ENCODE peak calls at places on chromosomes 5 and 9, in nine cellular contexts. R is A549, I is epithelial cell of esophagus, O is fibroblast of mammary gland, W is neural progenitor cell, K is HepG2, H is H1, A is BE2C, P is breast epithelium. F is an unnamed sample.

GRCh38 chr5:73333944-73334703 is 114.5 kb downstream of the FOXD1 start:
- DNase-seq in R (no peak), I (no peak), O (no peak), W (no peak), K (no peak), H (no peak), A (no peak), P (no peak), F (no peak)

GRCh38 chr5:68187268-68188055 is 28.1 kb upstream of the PIK3R1 start:
- DNase-seq in R (no peak), I (no peak), O (no peak), W (peak), K (no peak), H (peak), A (no peak), P (no peak), F (no peak)

GRCh38 chr5:32776203-32776602 is 65.1 kb downstream of the NPR3 start:
- DNase-seq in R (no peak), I (no peak), O (no peak), W (no peak), K (no peak), H (no peak), A (no peak), P (no peak), F (no peak)

GRCh38 chr9:111231801-111232580 is 98.0 kb downstream of the OR2K2 start:
- DNase-seq in R (no peak), I (no peak), O (no peak), W (peak), K (no peak), H (no peak), A (peak), P (no peak), F (no peak)

GRCh38 chr5:107671742-107672211 is 1.0 kb upstream of the EFNA5 start:
- DNase-seq in R (peak), I (peak), O (peak), W (peak), K (no peak), H (no peak), A (peak), P (no peak), F (peak)

GRCh38 chr5:96433066-96433447 is at the start of gene PCSK1:
- DNase-seq in R (no peak), I (no peak), O (peak), W (peak), K (no peak), H (no peak), A (peak), P (no peak), F (no peak)

GRCh38 chr5:51225671-51226419 is 157.4 kb upstream of the ISL1 start:
- DNase-seq in R (no peak), I (peak), O (no peak), W (peak), K (no peak), H (no peak), A (peak), P (no peak), F (no peak)

GRCh38 chr5:83146441-83146840 is 69.1 kb downstream of the XRCC4 start:
- DNase-seq in R (no peak), I (no peak), O (no peak), W (no peak), K (no peak), H (no peak), A (no peak), P (no peak), F (no peak)

GRCh38 chr5:62340392-62340791 is 34.4 kb downstream of the KIF2A start:
- DNase-seq in R (peak), I (peak), O (peak), W (peak), K (peak), H (no peak), A (no peak), P (no peak), F (no peak)

GRCh38 chr5:176408590-176408989 is 7.7 kb downstream of the CLTB start:
- DNase-seq in R (no peak), I (no peak), O (no peak), W (no peak), K (no peak), H (no peak), A (no peak), P (no peak), F (no peak)

GRCh38 chr9:99593621-99594020 is 228.1 kb upstream of the NR4A3 start:
- DNase-seq in R (no peak), I (peak), O (no peak), W (no peak), K (no peak), H (no peak), A (no peak), P (no peak), F (no peak)

GRCh38 chr5:168877132-168877895 is 298.1 kb upstream of the PANK3 start:
- DNase-seq in R (no peak), I (no peak), O (no peak), W (peak), K (peak), H (no peak), A (no peak), P (no peak), F (no peak)

GRCh38 chr9:133990366-133991210 is 1.5 kb downstream of the VAV2 start:
- DNase-seq in R (peak), I (peak), O (peak), W (peak), K (peak), H (no peak), A (peak), P (no peak), F (peak)

GRCh38 chr9:136943291-136944093 is 1.0 kb downstream of the FBXW5 start:
- DNase-seq in R (no peak), I (peak), O (peak), W (peak), K (no peak), H (no peak), A (peak), P (no peak), F (peak)

GRCh38 chr9:24545285-24545684 is 412 bp downstream of the IZUMO3 start:
- DNase-seq in R (no peak), I (no peak), O (no peak), W (peak), K (no peak), H (no peak), A (no peak), P (no peak), F (no peak)

GRCh38 chr5:6868170-6868569 is 154.9 kb downstream of the TENT4A start:
- DNase-seq in R (no peak), I (no peak), O (no peak), W (no peak), K (no peak), H (no peak), A (no peak), P (no peak), F (no peak)

GRCh38 chr5:113081881-113082546 is 105.4 kb downstream of the DCP2 start:
- DNase-seq in R (no peak), I (peak), O (peak), W (no peak), K (no peak), H (no peak), A (no peak), P (no peak), F (no peak)

GRCh38 chr5:152638996-152639552 is 234.0 kb upstream of the NMUR2 start:
- DNase-seq in R (no peak), I (no peak), O (peak), W (no peak), K (no peak), H (no peak), A (no peak), P (no peak), F (no peak)

GRCh38 chr5:150333400-150333799 is 24.1 kb upstream of the TCOF1 start:
- DNase-seq in R (no peak), I (no peak), O (no peak), W (no peak), K (no peak), H (no peak), A (no peak), P (no peak), F (no peak)

GRCh38 chr5:179284751-179285191 is 60.5 kb downstream of the ADAMTS2 start:
- DNase-seq in R (no peak), I (no peak), O (peak), W (no peak), K (no peak), H (no peak), A (peak), P (no peak), F (no peak)

GRCh38 chr9:134832471-134832870 is 48.1 kb upstream of the FCN2 start:
- DNase-seq in R (no peak), I (no peak), O (no peak), W (no peak), K (no peak), H (no peak), A (no peak), P (no peak), F (no peak)

GRCh38 chr9:127876764-127877562 is 512 bp downstream of the AK1 start:
- DNase-seq in R (no peak), I (no peak), O (no peak), W (no peak), K (no peak), H (no peak), A (no peak), P (no peak), F (no peak)

DNA sequence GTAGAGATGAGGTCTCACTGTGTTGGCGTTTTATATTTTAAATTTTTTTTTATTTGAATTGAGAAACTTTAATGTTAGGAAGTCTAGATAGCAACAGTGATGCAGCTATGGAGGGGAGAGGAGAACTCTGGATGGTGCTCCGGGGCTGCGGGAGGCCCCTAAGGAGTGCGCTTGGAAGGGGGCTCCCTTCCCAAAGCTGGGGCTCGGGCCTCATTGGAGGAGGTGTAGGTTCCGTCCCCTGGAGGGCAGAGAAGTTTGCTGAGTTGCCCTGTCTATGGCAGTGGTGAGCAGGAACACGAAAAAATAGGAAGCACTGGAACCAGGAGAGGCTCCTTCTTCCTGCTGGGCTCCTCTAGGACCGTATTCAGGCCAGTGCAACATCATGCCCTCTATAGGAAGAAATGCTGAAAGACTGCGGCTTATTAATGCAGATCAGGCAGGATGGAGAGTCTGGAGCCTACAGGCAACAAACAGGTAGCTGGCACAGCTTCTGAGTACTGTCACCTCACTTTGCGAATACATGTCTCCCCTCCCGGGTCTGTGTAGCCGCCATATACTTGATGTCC is 16.1 kb downstream of the AHRR start:
- DNase-seq in R (peak), I (peak), O (no peak), W (peak), K (peak), H (no peak), A (no peak), P (no peak), F (no peak)
- TF ChIP-seq CTCF in R (peak), I (peak), O (peak), W (peak), K (peak), H (peak), A (peak), P (no peak), F (no peak)

DNA sequence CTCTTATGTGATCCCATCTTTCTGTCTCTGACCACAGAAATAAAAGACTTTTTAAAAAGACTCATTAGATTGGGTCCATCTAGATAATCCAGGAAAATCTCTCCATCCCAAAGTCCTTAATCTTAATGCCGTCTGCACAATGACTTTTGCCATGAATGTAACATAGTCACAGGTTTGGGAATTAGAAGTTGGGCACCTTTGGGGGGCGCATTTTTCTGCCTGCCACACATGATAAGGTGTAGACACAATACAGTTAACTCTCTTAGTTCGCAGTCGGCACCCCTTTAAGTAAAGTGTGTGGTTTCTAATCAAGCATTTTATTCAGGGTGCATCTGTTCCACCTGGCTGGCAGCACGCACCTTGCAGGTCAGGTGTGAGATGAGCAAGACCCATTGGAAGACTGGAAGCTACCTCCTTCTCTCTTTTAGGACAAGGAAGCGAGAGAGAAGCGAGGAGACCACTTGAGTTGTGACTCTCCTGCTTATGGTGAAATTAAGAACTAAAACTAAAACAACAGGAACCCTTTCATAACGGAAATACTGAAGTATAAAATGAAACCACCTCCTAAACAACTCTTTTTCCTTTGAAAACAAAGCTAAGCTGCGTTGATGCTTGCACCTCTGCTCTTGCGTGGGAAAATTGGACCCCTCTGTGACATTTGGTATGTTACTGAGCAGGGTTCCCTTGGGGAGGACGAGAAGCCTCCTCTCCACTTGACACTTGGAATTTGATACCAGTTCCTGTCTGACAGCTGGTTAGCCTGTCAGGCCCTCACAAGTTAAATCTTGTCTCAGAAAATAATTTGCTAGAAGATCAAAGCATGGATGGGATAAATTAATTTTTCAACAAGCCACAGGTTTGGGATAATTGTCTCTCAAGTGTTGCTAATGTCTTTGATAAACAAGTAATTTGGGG is 304.6 kb upstream of the DMRT1 start:
- DNase-seq in R (no peak), I (peak), O (no peak), W (no peak), K (no peak), H (no peak), A (no peak), P (no peak), F (no peak)
- H3K4me3 ChIP-seq in R (no peak), I (no peak), O (no peak), W (no peak), K (no peak), H (no peak), A (no peak), P (no peak), F (no peak)

GRCh38 chr9:96025995-96026572 is 150.6 kb downstream of the ERCC6L2 start:
- DNase-seq in R (no peak), I (no peak), O (no peak), W (peak), K (no peak), H (peak), A (peak), P (no peak), F (no peak)
- TF ChIP-seq CTCF in R (no peak), I (no peak), O (peak), W (peak), K (peak), H (peak), A (peak), P (no peak), F (no peak)

GRCh38 chr9:91485006-91485405 is 61.4 kb upstream of the NFIL3 start:
- DNase-seq in R (no peak), I (no peak), O (no peak), W (no peak), K (no peak), H (no peak), A (no peak), P (no peak), F (no peak)

GRCh38 chr9:91486699-91487497 is 63.3 kb upstream of the NFIL3 start:
- DNase-seq in R (no peak), I (no peak), O (peak), W (no peak), K (no peak), H (no peak), A (no peak), P (no peak), F (no peak)

GRCh38 chr9:91483835-91484234 is 60.2 kb upstream of the NFIL3 start:
- DNase-seq in R (no peak), I (no peak), O (no peak), W (no peak), K (no peak), H (no peak), A (no peak), P (no peak), F (no peak)

GRCh38 chr9:91481971-91482370 is 58.3 kb upstream of the NFIL3 start:
- DNase-seq in R (no peak), I (no peak), O (no peak), W (no peak), K (no peak), H (no peak), A (no peak), P (no peak), F (no peak)

DNA sequence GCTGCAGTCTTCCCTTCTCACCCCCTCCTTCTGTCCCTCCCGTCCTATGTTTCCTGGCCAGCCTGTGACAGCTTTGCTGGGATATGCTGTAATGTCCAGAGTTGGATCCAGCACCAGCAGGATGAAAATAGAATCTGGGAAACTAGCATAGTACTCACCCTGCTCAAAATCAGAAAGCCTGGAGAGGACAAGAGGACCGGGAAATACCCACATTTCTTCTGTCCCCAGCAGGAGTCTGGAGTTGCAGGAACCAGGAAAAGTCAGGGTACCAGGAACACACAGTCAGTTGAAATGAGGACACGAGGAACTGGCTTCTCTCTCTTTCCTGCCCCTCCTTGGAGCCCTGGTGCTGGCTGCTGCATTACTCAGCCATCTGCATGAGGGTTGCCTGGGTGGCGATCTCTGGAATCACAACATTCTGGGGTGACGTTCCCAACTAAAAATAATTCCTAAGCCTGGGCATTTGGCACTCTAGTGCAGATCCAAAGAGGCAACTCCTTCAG is 59.6 kb upstream of the NFIL3 start:
- DNase-seq in R (no peak), I (no peak), O (peak), W (no peak), K (no peak), H (no peak), A (no peak), P (no peak), F (no peak)
- H3K4me3 ChIP-seq in R (no peak), I (no peak), O (no peak), W (no peak), K (no peak), H (no peak), A (no peak), P (no peak), F (peak)

GRCh38 chr5:14209836-14210235 is 66.7 kb downstream of the TRIO start:
- DNase-seq in R (no peak), I (no peak), O (no peak), W (no peak), K (no peak), H (no peak), A (no peak), P (no peak), F (no peak)

GRCh38 chr5:14210729-14211128 is 67.6 kb downstream of the TRIO start:
- DNase-seq in R (no peak), I (no peak), O (no peak), W (no peak), K (no peak), H (no peak), A (no peak), P (no peak), F (no peak)

GRCh38 chr5:14211818-14212799 is 69.0 kb downstream of the TRIO start:
- DNase-seq in R (no peak), I (no peak), O (no peak), W (no peak), K (no peak), H (no peak), A (no peak), P (no peak), F (no peak)

GRCh38 chr5:14208071-14209021 is 65.2 kb downstream of the TRIO start:
- DNase-seq in R (peak), I (peak), O (peak), W (no peak), K (peak), H (no peak), A (no peak), P (no peak), F (no peak)

GRCh38 chr5:14209222-14209822 is 66.2 kb downstream of the TRIO start:
- DNase-seq in R (no peak), I (no peak), O (no peak), W (no peak), K (no peak), H (no peak), A (no peak), P (no peak), F (no peak)
- TF ChIP-seq CTCF in R (no peak), I (no peak), O (no peak), W (no peak), K (no peak), H (no peak), A (no peak), P (no peak), F (no peak)

DNA sequence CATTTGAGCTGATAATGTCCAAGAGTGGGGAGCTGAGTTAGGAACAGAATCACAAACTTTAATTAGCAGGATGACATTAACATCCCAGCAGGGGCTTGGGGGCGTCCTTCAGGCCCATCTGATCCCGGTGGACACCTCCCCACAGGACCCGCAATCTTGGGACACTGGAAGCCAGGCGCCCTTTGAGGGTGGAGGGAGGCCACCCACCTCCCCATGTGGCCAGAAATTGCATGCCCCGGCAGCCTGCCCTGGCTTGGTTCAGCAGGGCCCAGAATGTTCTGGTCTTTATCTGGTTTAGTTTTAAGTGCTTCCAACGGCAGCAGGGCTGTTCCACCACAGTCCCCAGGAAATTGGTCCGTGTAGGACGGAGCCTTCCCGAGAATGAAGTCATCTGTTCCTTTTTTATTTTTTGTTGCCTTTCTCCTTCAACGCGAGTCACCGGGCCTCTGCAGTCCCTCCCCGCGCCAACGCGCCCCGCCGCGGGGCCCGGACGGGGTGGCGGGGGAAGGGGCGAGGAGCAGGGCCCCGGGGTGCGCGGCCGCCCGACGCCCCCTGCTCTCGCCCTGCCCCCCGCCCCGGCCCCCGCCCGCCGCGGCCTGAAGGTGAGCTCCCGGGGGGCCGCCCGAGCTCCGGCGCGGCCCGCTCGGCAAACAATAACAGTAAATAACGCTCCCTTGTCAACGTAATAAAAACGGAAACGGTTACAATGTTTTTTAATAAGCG is 207.9 kb downstream of the C9orf50 start:
- DNase-seq in R (peak), I (peak), O (peak), W (peak), K (no peak), H (no peak), A (peak), P (no peak), F (peak)
- H3K4me3 ChIP-seq in R (peak), I (peak), O (peak), W (peak), K (peak), H (peak), A (peak), P (peak), F (peak)

DNA sequence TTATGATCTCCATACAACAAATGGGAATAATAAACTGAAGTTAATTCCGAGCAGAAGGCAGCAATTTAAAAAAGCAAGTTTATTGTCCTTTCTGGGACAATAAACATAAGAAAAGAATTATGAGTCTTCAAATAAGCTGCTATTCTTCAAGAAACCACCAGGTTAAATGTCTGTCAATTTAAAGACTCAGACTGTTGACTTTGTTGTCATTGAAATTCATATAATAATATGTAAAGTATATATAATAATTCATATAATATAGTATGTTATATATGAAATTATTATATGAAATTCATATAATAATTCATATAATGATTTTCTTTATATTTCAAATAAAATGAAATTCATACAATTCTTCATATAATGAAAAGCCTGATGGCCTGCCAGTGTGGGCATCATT is 497.5 kb upstream of the RGMB start:
- DNase-seq in R (no peak), I (no peak), O (no peak), W (no peak), K (no peak), H (no peak), A (no peak), P (no peak), F (no peak)
- TF ChIP-seq CTCF in R (no peak), I (no peak), O (no peak), W (no peak), K (no peak), H (no peak), A (peak), P (no peak), F (no peak)